ENCODE peak calls at places on chromosome 14, in ten cellular contexts. W is WTC11, M is iPS DF 6.9, U is MCF 10A, X is mucosa of descending colon, K is T-helper 1 cell, Q is anterior cingulate cortex, B is iPS DF 19.7, V is glutamatergic neuron, J is thyroid gland. F is an unnamed sample.

GRCh38 chr14:24314377-24315193 is 3.3 kb downstream of the LTB4R start:
- DNase-seq in M (no peak), U (peak), V (no peak), Q (no peak), B (no peak), W (no peak), X (no peak), K (no peak), J (no peak), F (no peak)

GRCh38 chr14:89855961-89856360 is 98.6 kb downstream of the EFCAB11 start:
- DNase-seq in M (no peak), J (no peak), W (no peak), Q (no peak), X (no peak), B (no peak), V (no peak), U (peak), K (no peak), F (no peak)

GRCh38 chr14:51145246-51145645 is 50.3 kb upstream of the TRIM9 start:
- DNase-seq in V (no peak), Q (no peak), U (peak), K (no peak), M (no peak), J (no peak), X (no peak), W (no peak), B (no peak), F (no peak)

GRCh38 chr14:65414961-65415589 is 2.5 kb downstream of the FUT8 start:
- DNase-seq in W (no peak), X (no peak), B (no peak), Q (no peak), K (no peak), M (no peak), V (no peak), J (no peak), U (peak), F (peak)

GRCh38 chr14:95679148-95679547 is 7.1 kb upstream of the TCL1B start:
- DNase-seq in U (no peak), B (no peak), Q (no peak), M (no peak), X (no peak), J (no peak), K (no peak), V (no peak), W (no peak), F (no peak)

GRCh38 chr14:98304574-98304973 is 967.4 kb downstream of the BCL11B start:
- DNase-seq in W (no peak), J (no peak), Q (no peak), K (no peak), U (no peak), M (no peak), X (no peak), B (no peak), V (no peak), F (no peak)

GRCh38 chr14:77565289-77566081 is 51.0 kb downstream of the SPTLC2 start:
- DNase-seq in V (no peak), M (no peak), U (peak), X (no peak), K (no peak), Q (no peak), J (no peak), B (no peak), W (no peak), F (no peak)

GRCh38 chr14:75657331-75657730 is 3.3 kb downstream of the ERG28 start:
- DNase-seq in B (no peak), U (no peak), X (no peak), J (no peak), M (no peak), K (no peak), V (no peak), W (no peak), Q (no peak), F (no peak)

GRCh38 chr14:105087963-105088811 is 23.0 kb upstream of the GPR132 start:
- DNase-seq in V (peak), J (peak), M (no peak), W (peak), X (peak), B (no peak), U (peak), K (no peak), Q (no peak), F (peak)

GRCh38 chr14:91264151-91265150 is 19.9 kb upstream of the GPR68 start:
- DNase-seq in M (no peak), K (no peak), J (no peak), U (no peak), X (peak), V (peak), Q (no peak), W (peak), B (no peak), F (no peak)

GRCh38 chr14:68781161-68782021 is 11.5 kb downstream of the ZFP36L1 start:
- DNase-seq in U (no peak), X (peak), M (no peak), Q (no peak), V (peak), K (no peak), B (no peak), W (no peak), J (no peak), F (peak)

GRCh38 chr14:60346706-60347105 is 97.7 kb downstream of the PPM1A start:
- DNase-seq in J (no peak), W (no peak), V (no peak), X (no peak), M (no peak), Q (no peak), B (no peak), K (no peak), U (no peak), F (no peak)

GRCh38 chr14:24285351-24285750 is 14.0 kb upstream of the RABGGTA start:
- DNase-seq in J (no peak), B (no peak), W (no peak), K (no peak), Q (no peak), M (no peak), U (no peak), X (no peak), V (no peak), F (no peak)

GRCh38 chr14:102019141-102019540 is 54.8 kb downstream of the DYNC1H1 start:
- DNase-seq in Q (no peak), M (no peak), V (no peak), U (no peak), X (no peak), J (no peak), W (no peak), K (no peak), B (no peak), F (no peak)

GRCh38 chr14:35296505-35296904 is 4.3 kb downstream of the PSMA6 start:
- DNase-seq in J (no peak), K (no peak), W (no peak), B (no peak), V (no peak), Q (no peak), X (no peak), M (no peak), U (peak), F (no peak)